ENCODE peak calls at places on chromosomes 16 and 17, in six cellular contexts. W, H, B, A, Y and M are unnamed samples.

GRCh38 chr16:81035975-81036750 is 521 bp downstream of the ATMIN start:
- DNase-seq in B (peak), Y (peak), H (peak), A (peak), W (peak), M (no peak)

GRCh38 chr16:75262104-75262799 is 10.8 kb upstream of the BCAR1 start:
- DNase-seq in Y (no peak), W (no peak), A (peak), B (no peak), H (no peak), M (peak)

GRCh38 chr17:39036009-39036408 is 68.8 kb upstream of the FBXO47 start:
- DNase-seq in Y (no peak), B (no peak), H (no peak), W (no peak), A (no peak), M (no peak)

GRCh38 chr16:23572394-23572793 is 14.9 kb downstream of the UBFD1 start:
- DNase-seq in H (no peak), W (no peak), Y (no peak), A (no peak), B (no peak), M (no peak)

GRCh38 chr17:34579979-34580684 is 750 bp downstream of the TMEM132E start:
- DNase-seq in B (no peak), Y (no peak), H (peak), A (peak), W (no peak), M (peak)

GRCh38 chr17:38540514-38540913 is 65.2 kb downstream of the SRCIN1 start:
- DNase-seq in A (no peak), H (no peak), Y (no peak), B (no peak), W (no peak), M (no peak)

GRCh38 chr17:7004398-7005253 is 7.8 kb upstream of the RNASEK start:
- DNase-seq in B (no peak), A (peak), Y (no peak), W (peak), H (peak), M (no peak)

GRCh38 chr16:78751601-78752000 is 652.1 kb downstream of the WWOX start:
- DNase-seq in W (no peak), B (no peak), H (no peak), Y (no peak), A (no peak), M (no peak)

GRCh38 chr16:57028086-57028485 is 38.7 kb downstream of the NLRC5 start:
- DNase-seq in B (no peak), A (no peak), H (no peak), Y (no peak), W (no peak), M (no peak)

GRCh38 chr16:56866955-56867830 is 2.2 kb downstream of the SLC12A3 start:
- DNase-seq in A (peak), Y (no peak), B (no peak), H (peak), W (peak), M (peak)

GRCh38 chr17:81683208-81683583 is 401 bp downstream of the ARL16 start:
- DNase-seq in Y (no peak), W (peak), H (no peak), A (no peak), B (no peak), M (no peak)

GRCh38 chr16:28865289-28865688 is 1.6 kb downstream of the SH2B1 start:
- DNase-seq in A (no peak), H (no peak), W (no peak), B (no peak), Y (no peak), M (no peak)

GRCh38 chr17:57672205-57672632 is 72.9 kb downstream of the CCDC182 start:
- DNase-seq in B (no peak), W (no peak), Y (no peak), H (peak), A (no peak), M (no peak)

GRCh38 chr16:81695431-81695890 is 83.6 kb upstream of the PLCG2 start:
- DNase-seq in W (no peak), A (no peak), H (no peak), Y (no peak), B (no peak), M (no peak)

GRCh38 chr16:90018297-90019200 is 707 bp downstream of the DBNDD1 start:
- DNase-seq in Y (no peak), W (no peak), H (no peak), B (no peak), A (peak), M (peak)

GRCh38 chr17:44722254-44722653 is 13.8 kb downstream of the DBF4B start:
- DNase-seq in B (no peak), Y (no peak), H (no peak), W (no peak), A (no peak), M (no peak)

GRCh38 chr17:11279776-11280344 is 38.8 kb downstream of the SHISA6 start:
- DNase-seq in B (no peak), W (no peak), H (no peak), A (no peak), Y (no peak), M (no peak)

GRCh38 chr16:82231021-82231787 is 61.2 kb upstream of the MPHOSPH6 start:
- DNase-seq in A (peak), Y (no peak), B (no peak), W (no peak), H (no peak), M (no peak)

GRCh38 chr16:20894388-20894787 is 5.8 kb downstream of the DCUN1D3 start:
- DNase-seq in B (no peak), H (no peak), W (no peak), Y (no peak), A (no peak), M (no peak)

GRCh38 chr16:89827383-89828198 is 684 bp upstream of the SPIRE2 start:
- DNase-seq in H (no peak), B (no peak), A (peak), W (no peak), Y (no peak), M (no peak)

GRCh38 chr17:13869301-13869700 is 200.0 kb upstream of the COX10 start:
- DNase-seq in Y (no peak), W (no peak), B (no peak), A (no peak), H (no peak), M (no peak)

GRCh38 chr16:77238593-77238992 is 39.4 kb downstream of the SYCE1L start:
- DNase-seq in Y (no peak), W (no peak), H (no peak), A (peak), B (no peak), M (no peak)

GRCh38 chr17:42405963-42406495 is 17.0 kb downstream of the CAVIN1 start:
- DNase-seq in B (peak), H (peak), Y (no peak), A (peak), W (peak), M (peak)

GRCh38 chr17:8739104-8739503 is 5.5 kb downstream of the CCDC42 start:
- DNase-seq in H (no peak), B (no peak), A (no peak), Y (no peak), W (no peak), M (no peak)

GRCh38 chr17:1908699-1909309 is 79.0 kb downstream of the RPA1 start:
- DNase-seq in Y (no peak), A (peak), W (peak), B (peak), H (peak), M (peak)

GRCh38 chr17:55238931-55239297 is 25.8 kb upstream of the HLF start:
- DNase-seq in B (no peak), A (peak), Y (peak), W (peak), H (no peak), M (peak)

GRCh38 chr16:51763072-51763658 is 612.1 kb upstream of the SALL1 start:
- DNase-seq in H (no peak), A (peak), W (no peak), Y (no peak), B (no peak), M (no peak)